ENCODE peak calls at places on chromosomes 4 and X, in ten cellular contexts. U is head of caudate nucleus; Z is naive thymus-derived CD4-positive, alpha-beta T cell; I is GM19239; P is RPMI7951; H is stimulated activated CD8-positive, alpha-beta memory T cell treated with anti-CD3 and anti-CD28 coated beads, Interleukin-4, amount 100 ng/mL, for 4 hours; J is activated T-cell treated with anti-CD3 and anti-CD28 coated beads, Interleukin-2, amount 50 U/mL, for 72 hours; S is A673; F is cerebellar cortex; O is A172. L is an unnamed sample.

GRCh38 chr4:168955674-168956073 is 54.4 kb downstream of the CBR4 start:
- DNase-seq in U (no peak), Z (no peak), I (no peak), P (peak; percentile 26), H (no peak), J (no peak), S (no peak), F (no peak), O (no peak), L (no peak)

GRCh38 chrX:138150709-138151108 is 560.8 kb downstream of the FGF13 start:
- DNase-seq in U (no peak), Z (no peak), I (no peak), P (no peak), H (no peak), J (no peak), S (peak; percentile 29), F (no peak), O (no peak), L (no peak)

GRCh38 chr4:31548823-31549222 is 828.7 kb downstream of the PCDH7 start:
- DNase-seq in U (no peak), Z (no peak), I (no peak), P (peak; percentile 6), H (no peak), J (no peak), S (no peak), F (no peak), O (no peak), L (no peak)

GRCh38 chr4:3686746-3687145 is 79.4 kb upstream of the ADRA2C start:
- DNase-seq in U (no peak), Z (no peak), I (no peak), P (no peak), H (no peak), J (no peak), S (no peak), F (no peak), O (no peak), L (no peak)

GRCh38 chr4:102141855-102142254 is 203.4 kb downstream of the SLC39A8 start:
- DNase-seq in U (no peak), Z (no peak), I (no peak), P (no peak), H (no peak), J (no peak), S (no peak), F (no peak), O (no peak), L (no peak)

GRCh38 chr4:183011213-183011907 is 87.7 kb upstream of the WWC2 start:
- DNase-seq in U (no peak), Z (no peak), I (no peak), P (peak; percentile 51), H (no peak), J (no peak), S (peak; percentile 62), F (no peak), O (peak; percentile 38), L (no peak)

GRCh38 chrX:1165535-1166196 is 46.8 kb downstream of the CRLF2 start:
- DNase-seq in U (no peak), Z (peak; percentile 44), I (no peak), P (peak; percentile 24), H (no peak), J (no peak), S (peak; percentile 76), F (peak; percentile 55), O (no peak), L (peak; percentile 50)

GRCh38 chr4:121686265-121686664 is 10.5 kb downstream of the ANXA5 start:
- DNase-seq in U (no peak), Z (no peak), I (no peak), P (no peak), H (no peak), J (no peak), S (no peak), F (no peak), O (no peak), L (no peak)

GRCh38 chrX:135973025-135973547 is 702 bp downstream of the MMGT1 start:
- DNase-seq in U (no peak), Z (no peak), I (no peak), P (peak; percentile 15), H (no peak), J (no peak), S (peak; percentile 4), F (peak; percentile 27), O (peak; percentile 3), L (no peak)

GRCh38 chr4:8914461-8915171 is 43.0 kb upstream of the HMX1 start:
- DNase-seq in U (no peak), Z (no peak), I (no peak), P (no peak), H (no peak), J (no peak), S (no peak), F (no peak), O (no peak), L (no peak)

GRCh38 chr4:89064848-89065247 is 7.9 kb upstream of the FAM13A start:
- DNase-seq in U (no peak), Z (no peak), I (no peak), P (no peak), H (no peak), J (no peak), S (no peak), F (no peak), O (no peak), L (no peak)

GRCh38 chrX:150899191-150899757 is 806 bp upstream of the CD99L2 start:
- DNase-seq in U (peak; percentile 18), Z (peak; percentile 23), I (no peak), P (peak; percentile 50), H (no peak), J (peak; percentile 37), S (peak; percentile 37), F (peak; percentile 47), O (peak; percentile 37), L (peak; percentile 5)

GRCh38 chr4:6594826-6595355 is 19.9 kb downstream of the MAN2B2 start:
- DNase-seq in U (no peak), Z (no peak), I (no peak), P (no peak), H (no peak), J (no peak), S (no peak), F (no peak), O (no peak), L (no peak)

GRCh38 chr4:19927381-19927780 is 324.3 kb upstream of the SLIT2 start:
- DNase-seq in U (no peak), Z (no peak), I (no peak), P (peak; percentile 17), H (no peak), J (no peak), S (no peak), F (no peak), O (no peak), L (no peak)

GRCh38 chrX:38220024-38220935 is at the start of gene SRPX:
- DNase-seq in U (peak; percentile 21), Z (no peak), I (no peak), P (peak; percentile 91), H (no peak), J (peak; percentile 28), S (peak; percentile 74), F (no peak), O (peak; percentile 65), L (peak; percentile 26)

GRCh38 chrX:37553476-37553875 is 18.0 kb upstream of the LANCL3 start:
- DNase-seq in U (no peak), Z (no peak), I (no peak), P (no peak), H (no peak), J (no peak), S (no peak), F (no peak), O (no peak), L (no peak)

GRCh38 chrX:17668929-17669328 is 68.4 kb upstream of the SCML1 start:
- DNase-seq in U (no peak), Z (no peak), I (no peak), P (no peak), H (no peak), J (no peak), S (no peak), F (no peak), O (no peak), L (peak; percentile 24)

GRCh38 chr4:18075823-18076433 is 54.4 kb upstream of the LCORL start:
- DNase-seq in U (no peak), Z (peak; percentile 39), I (no peak), P (peak; percentile 6), H (no peak), J (peak; percentile 19), S (peak; percentile 53), F (peak; percentile 15), O (peak; percentile 55), L (peak; percentile 36)

GRCh38 chr4:125703443-125703842 is 388.7 kb downstream of the FAT4 start:
- DNase-seq in U (no peak), Z (no peak), I (no peak), P (peak; percentile 37), H (no peak), J (no peak), S (peak; percentile 56), F (no peak), O (peak; percentile 43), L (no peak)

GRCh38 chrX:19723427-19723826 is 164.0 kb downstream of the SH3KBP1 start:
- DNase-seq in U (no peak), Z (no peak), I (no peak), P (peak; percentile 29), H (no peak), J (no peak), S (no peak), F (no peak), O (peak; percentile 33), L (no peak)

GRCh38 chrX:439719-440118 is 53.0 kb upstream of the PPP2R3B start:
- DNase-seq in U (no peak), Z (no peak), I (no peak), P (no peak), H (no peak), J (no peak), S (no peak), F (no peak), O (no peak), L (no peak)

GRCh38 chr4:154234576-154234975 is 257.0 kb downstream of the DCHS2 start:
- DNase-seq in U (no peak), Z (no peak), I (no peak), P (no peak), H (no peak), J (no peak), S (no peak), F (no peak), O (no peak), L (no peak)

GRCh38 chr4:68283714-68284113 is 38.2 kb upstream of the TMPRSS11B start:
- DNase-seq in U (no peak), Z (no peak), I (no peak), P (no peak), H (no peak), J (no peak), S (no peak), F (no peak), O (no peak), L (no peak)

GRCh38 chr4:142406917-142407501 is 439.1 kb downstream of the INPP4B start:
- DNase-seq in U (no peak), Z (peak; percentile 50), I (no peak), P (no peak), H (no peak), J (peak; percentile 68), S (no peak), F (no peak), O (peak; percentile 14), L (peak; percentile 46)

GRCh38 chrX:132401935-132402334 is 86.9 kb downstream of the MBNL3 start:
- DNase-seq in U (no peak), Z (no peak), I (no peak), P (no peak), H (no peak), J (no peak), S (no peak), F (no peak), O (peak; percentile 3), L (no peak)

GRCh38 chr4:153204247-153205027 is at the start of gene TRIM2:
- DNase-seq in U (peak; percentile 64), Z (no peak), I (no peak), P (peak; percentile 88), H (no peak), J (no peak), S (peak; percentile 95), F (no peak), O (peak; percentile 63), L (no peak)

GRCh38 chrX:1380672-1381233 is 11.2 kb downstream of the SLC25A6 start:
- DNase-seq in U (no peak), Z (no peak), I (no peak), P (peak; percentile 20), H (no peak), J (no peak), S (peak; percentile 51), F (no peak), O (no peak), L (no peak)

GRCh38 chr4:2699534-2699933 is 56.6 kb downstream of the TNIP2 start:
- DNase-seq in U (peak; percentile 39), Z (no peak), I (no peak), P (no peak), H (no peak), J (no peak), S (no peak), F (no peak), O (no peak), L (no peak)